ENCODE peak calls at places on chromosome 3, in five cellular contexts. A is GM12878, X is fibroblast of mammary gland, M is AG04449, S is fibroblast of lung. F is an unnamed sample.

GRCh38 chr3:126136428-126137220 is 43.8 kb downstream of the ALDH1L1 start:
- DNase-seq in A (no peak), X (no peak), M (no peak), S (no peak), F (no peak)

GRCh38 chr3:128009952-128010846 is 42.0 kb upstream of the SEC61A1 start:
- DNase-seq in A (no peak), X (peak; percentile 71), M (peak; percentile 7), S (peak; percentile 95), F (peak; percentile 74)

GRCh38 chr3:3519266-3519665 is 280.0 kb upstream of the LRRN1 start:
- DNase-seq in A (no peak), X (no peak), M (no peak), S (no peak), F (no peak)

GRCh38 chr3:14267976-14268375 is 89.4 kb downstream of the LSM3 start:
- DNase-seq in A (no peak), X (no peak), M (no peak), S (no peak), F (no peak)

GRCh38 chr3:113103588-113103987 is 107.8 kb upstream of the BOC start:
- DNase-seq in A (no peak), X (no peak), M (no peak), S (no peak), F (no peak)

GRCh38 chr3:124594581-124594980 is 135.7 kb upstream of the UMPS start:
- DNase-seq in A (no peak), X (no peak), M (no peak), S (no peak), F (no peak)

GRCh38 chr3:151434151-151434890 is 26.5 kb downstream of the IGSF10 start:
- DNase-seq in A (no peak), X (peak; percentile 96), M (peak; percentile 65), S (peak; percentile 94), F (peak; percentile 89)

GRCh38 chr3:6799264-6799915 is 61.5 kb upstream of the GRM7 start:
- DNase-seq in A (no peak), X (peak; percentile 8), M (no peak), S (no peak), F (peak; percentile 6)

GRCh38 chr3:143302638-143303171 is 183.1 kb downstream of the CHST2 start:
- DNase-seq in A (no peak), X (peak; percentile 96), M (peak; percentile 68), S (peak; percentile 81), F (peak; percentile 75)

GRCh38 chr3:126983276-126983652 is 349 bp downstream of the PLXNA1 start:
- DNase-seq in A (no peak), X (no peak), M (no peak), S (no peak), F (no peak)

GRCh38 chr3:158568784-158569183 is 2.2 kb upstream of the MLF1 start:
- DNase-seq in A (no peak), X (peak; percentile 12), M (no peak), S (no peak), F (no peak)

GRCh38 chr3:123302961-123303360 is 101.2 kb downstream of the SEC22A start:
- DNase-seq in A (no peak), X (no peak), M (no peak), S (no peak), F (no peak)

GRCh38 chr3:53026423-53027162 is 19.3 kb downstream of the SFMBT1 start:
- DNase-seq in A (no peak), X (no peak), M (no peak), S (no peak), F (no peak)

GRCh38 chr3:142649996-142650693 is 54.0 kb downstream of the PLS1 start:
- DNase-seq in A (no peak), X (no peak), M (no peak), S (no peak), F (no peak)

GRCh38 chr3:126267169-126267975 is 87.0 kb upstream of the ALDH1L1 start:
- DNase-seq in A (no peak), X (peak; percentile 75), M (peak; percentile 75), S (peak; percentile 93), F (peak; percentile 93)

GRCh38 chr3:188052229-188052965 is 101.6 kb upstream of the LPP start:
- DNase-seq in A (no peak), X (peak; percentile 73), M (no peak), S (peak; percentile 62), F (peak; percentile 84)

GRCh38 chr3:194275721-194276120 is 75.4 kb downstream of the CPN2 start:
- DNase-seq in A (no peak), X (no peak), M (no peak), S (no peak), F (no peak)

GRCh38 chr3:9198805-9199386 is 50.5 kb downstream of the SRGAP3 start:
- DNase-seq in A (no peak), X (no peak), M (no peak), S (no peak), F (no peak)

GRCh38 chr3:126391631-126392030 is 3.1 kb upstream of the CFAP100 start:
- DNase-seq in A (no peak), X (no peak), M (no peak), S (no peak), F (no peak)

GRCh38 chr3:157868168-157868567 is 238.1 kb downstream of the SHOX2 start:
- DNase-seq in A (no peak), X (peak; percentile 85), M (peak; percentile 75), S (peak; percentile 63), F (peak; percentile 53)

GRCh38 chr3:197680955-197681521 is 55.7 kb downstream of the RUBCN start:
- DNase-seq in A (no peak), X (no peak), M (no peak), S (no peak), F (no peak)

GRCh38 chr3:27228805-27229204 is 140.4 kb downstream of the NEK10 start:
- DNase-seq in A (no peak), X (no peak), M (no peak), S (no peak), F (no peak)

GRCh38 chr3:189820365-189820720 is 189.2 kb downstream of the TP63 start:
- DNase-seq in A (peak; percentile 23), X (no peak), M (no peak), S (no peak), F (no peak)

GRCh38 chr3:149269687-149270086 is 48.1 kb upstream of the CP start:
- DNase-seq in A (no peak), X (no peak), M (no peak), S (no peak), F (no peak)

GRCh38 chr3:154967090-154967489 is 113.0 kb upstream of the MME start:
- DNase-seq in A (no peak), X (no peak), M (no peak), S (no peak), F (peak; percentile 14)

GRCh38 chr3:195071916-195072820 is 198.8 kb downstream of the XXYLT1 start:
- DNase-seq in A (no peak), X (no peak), M (no peak), S (no peak), F (no peak)

GRCh38 chr3:25508901-25509300 is 80.8 kb downstream of the RARB start:
- DNase-seq in A (no peak), X (peak; percentile 59), M (no peak), S (no peak), F (peak; percentile 60)

GRCh38 chr3:43062040-43062555 is 43.8 kb downstream of the POMGNT2 start:
- DNase-seq in A (no peak), X (no peak), M (no peak), S (no peak), F (no peak)

GRCh38 chr3:43063114-43063513 is 42.8 kb downstream of the POMGNT2 start:
- DNase-seq in A (no peak), X (no peak), M (no peak), S (no peak), F (no peak)

GRCh38 chr3:43059456-43059855 is 46.4 kb downstream of the POMGNT2 start:
- DNase-seq in A (no peak), X (no peak), M (no peak), S (no peak), F (no peak)

GRCh38 chr3:43061101-43061895 is 44.6 kb downstream of the POMGNT2 start:
- DNase-seq in A (no peak), X (no peak), M (no peak), S (no peak), F (no peak)

GRCh38 chr3:43062556-43063040 is 43.3 kb downstream of the POMGNT2 start:
- DNase-seq in A (no peak), X (peak; percentile 61), M (no peak), S (peak; percentile 39), F (peak; percentile 39)
- H3K4me3 ChIP-seq in A (no peak overlapping the region), X (no peak overlapping the region), M (no peak overlapping the region), S (no peak overlapping the region), F (no peak overlapping the region)

GRCh38 chr3:74348421-74348820 is 266.0 kb downstream of the CNTN3 start:
- DNase-seq in A (no peak), X (no peak), M (no peak), S (no peak), F (no peak)

GRCh38 chr3:74349035-74349434 is 265.4 kb downstream of the CNTN3 start:
- DNase-seq in A (no peak), X (no peak), M (no peak), S (no peak), F (no peak)

GRCh38 chr3:74351213-74351612 is 263.2 kb downstream of the CNTN3 start:
- DNase-seq in A (no peak), X (no peak), M (no peak), S (no peak), F (no peak)

GRCh38 chr3:74352166-74352565 is 262.3 kb downstream of the CNTN3 start:
- DNase-seq in A (no peak), X (no peak), M (no peak), S (no peak), F (no peak)

GRCh38 chr3:74353039-74353438 is 261.4 kb downstream of the CNTN3 start:
- DNase-seq in A (no peak), X (peak; percentile 11), M (no peak), S (peak; percentile 2), F (peak; percentile 4)
- TF ChIP-seq CTCF in A (no peak), X (peak; percentile 24), M (no peak), S (no peak), F (no peak)

GRCh38 chr3:171267089-171267488 is 193.1 kb downstream of the TNIK start:
- DNase-seq in A (no peak), X (no peak), M (no peak), S (no peak), F (no peak)
- H3K4me3 ChIP-seq in A (no peak overlapping the region), X (no peak overlapping the region), M (no peak overlapping the region), S (no peak overlapping the region), F (no peak overlapping the region)

GRCh38 chr3:79767194-79767952 is 425 bp downstream of the ROBO1 start:
- DNase-seq in A (no peak), X (no peak), M (no peak), S (peak; percentile 34), F (peak; percentile 4)
- TF ChIP-seq CTCF in A (no peak), X (no peak), M (no peak), S (peak; percentile 28), F (no peak)

GRCh38 chr3:69120879-69121464 is 1.4 kb downstream of the LMOD3 start:
- DNase-seq in A (peak; percentile 48), X (peak; percentile 81), M (peak; percentile 31), S (peak; percentile 84), F (peak; percentile 86)
- H3K4me3 ChIP-seq in A (no peak overlapping the region), X (no peak overlapping the region), M (no peak overlapping the region), S (no peak overlapping the region), F (no peak overlapping the region)

DNA sequence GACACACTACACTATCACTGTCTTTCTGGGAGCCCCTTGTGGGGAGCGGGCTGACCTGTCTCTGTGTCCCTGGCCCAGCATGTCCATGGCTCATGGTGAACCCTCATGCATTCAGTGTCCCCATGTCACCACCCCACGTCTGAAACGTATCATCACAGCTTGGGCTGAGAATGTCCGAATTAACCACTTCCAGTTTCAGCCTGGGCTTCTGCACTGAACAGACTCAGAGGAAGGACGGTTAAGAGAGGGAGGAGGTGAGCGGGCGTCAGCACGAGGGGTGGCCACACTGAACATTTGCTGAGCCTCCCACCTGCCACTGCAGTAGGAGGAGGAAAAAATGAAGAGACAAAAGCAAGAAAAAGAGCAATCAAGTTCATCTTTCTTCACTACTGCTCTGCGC is 30.5 kb downstream of the ATP2B2 start:
- DNase-seq in A (peak; percentile 30), X (no peak), M (no peak), S (no peak), F (no peak)
- TF ChIP-seq CTCF in A (no peak), X (no peak), M (no peak), S (no peak), F (no peak)

F was measured in fibroblast of pulmonary artery.